ENCODE peak calls at places on chromosomes 1 and 21, in four cellular contexts. I is HepG2, U is GM12878, X is H1. A is an unnamed sample.

GRCh38 chr21:45087022-45087823 is 12.8 kb downstream of the ADARB1 start:
- DNase-seq in I (no peak), U (no peak), X (no peak), A (no peak)

GRCh38 chr1:226903819-226904710 is 33.6 kb downstream of the PSEN2 start:
- DNase-seq in X (no peak), I (no peak), U (no peak), A (no peak)

GRCh38 chr21:26739189-26739588 is 106.0 kb downstream of the ADAMTS1 start:
- DNase-seq in I (no peak), X (no peak), U (no peak), A (no peak)

GRCh38 chr1:45864765-45865164 is 61.4 kb downstream of the MAST2 start:
- DNase-seq in X (no peak), U (no peak), I (no peak), A (no peak)

GRCh38 chr1:187991944-187992343 is 1163.2 kb downstream of the PLA2G4A start:
- DNase-seq in U (no peak), I (no peak), X (no peak), A (no peak)

GRCh38 chr1:233241782-233242181 is 53.7 kb downstream of the PCNX2 start:
- DNase-seq in U (no peak), I (no peak), X (no peak), A (no peak)

GRCh38 chr1:103514920-103515503 is 10.5 kb upstream of the RNPC3 start:
- DNase-seq in I (peak), U (peak), X (no peak), A (peak)

GRCh38 chr1:204089044-204089751 is 16.3 kb downstream of the SOX13 start:
- DNase-seq in I (no peak), X (no peak), U (no peak), A (no peak)

GRCh38 chr1:36320767-36321118 is 2.7 kb downstream of the EVA1B start:
- DNase-seq in U (no peak), X (no peak), I (no peak), A (no peak)

GRCh38 chr1:19007491-19008441 is 51.3 kb upstream of the IFFO2 start:
- DNase-seq in I (peak), U (no peak), X (no peak), A (no peak)

GRCh38 chr1:217272385-217272784 is 358.5 kb downstream of the GPATCH2 start:
- DNase-seq in I (no peak), U (no peak), X (no peak), A (no peak)

GRCh38 chr1:220367833-220368232 is 95.6 kb upstream of the RAB3GAP2 start:
- DNase-seq in I (no peak), U (no peak), X (no peak), A (no peak)

GRCh38 chr21:45270306-45270821 is 17.3 kb downstream of the POFUT2 start:
- DNase-seq in U (no peak), X (no peak), I (no peak), A (no peak)

GRCh38 chr1:56399326-56400292 is 179.8 kb downstream of the PLPP3 start:
- DNase-seq in I (no peak), U (no peak), X (no peak), A (no peak)

GRCh38 chr1:223837206-223837605 is 8.5 kb downstream of the TP53BP2 start:
- DNase-seq in I (no peak), X (no peak), U (no peak), A (no peak)

GRCh38 chr1:37673920-37674319 is 18.4 kb upstream of the CDCA8 start:
- DNase-seq in U (no peak), X (no peak), I (no peak), A (peak)

GRCh38 chr1:69982992-69983391 is 222.4 kb downstream of the LRRC40 start:
- DNase-seq in X (no peak), I (no peak), U (no peak), A (no peak)

GRCh38 chr1:220809187-220809550 is 22.5 kb downstream of the MTARC1 start:
- DNase-seq in I (no peak), X (no peak), U (no peak), A (no peak)

GRCh38 chr1:88803444-88803843 is 87.9 kb downstream of the GTF2B start:
- DNase-seq in I (no peak), U (no peak), X (no peak), A (no peak)
- TF ChIP-seq HDAC6 in I (no peak), U (no peak), X (no peak), A (no peak)

GRCh38 chr1:157112186-157112867 is 12.7 kb upstream of the ETV3L start:
- DNase-seq in I (no peak), X (no peak), U (no peak), A (no peak)
- TF ChIP-seq HDAC6 in I (no peak), X (no peak), U (no peak), A (no peak)

GRCh38 chr1:182795563-182796228 is 6.1 kb downstream of the NPL start:
- DNase-seq in I (no peak), X (no peak), U (no peak), A (no peak)
- TF ChIP-seq HDAC6 in I (no peak), X (no peak), U (no peak), A (no peak)

GRCh38 chr1:28756846-28757245 is 20.1 kb downstream of the YTHDF2 start:
- DNase-seq in X (no peak), I (no peak), U (no peak), A (no peak)

GRCh38 chr1:28750330-28750729 is 13.6 kb downstream of the YTHDF2 start:
- DNase-seq in I (no peak), X (no peak), U (no peak), A (no peak)

GRCh38 chr1:28745653-28746173 is 9.0 kb downstream of the YTHDF2 start:
- DNase-seq in I (no peak), U (no peak), X (no peak), A (no peak)

GRCh38 chr1:28755701-28756100 is 19.0 kb downstream of the YTHDF2 start:
- DNase-seq in U (no peak), I (peak), X (no peak), A (no peak)

GRCh38 chr1:28751315-28752056 is 14.7 kb downstream of the YTHDF2 start:
- DNase-seq in X (no peak), I (no peak), U (no peak), A (peak)
- TF ChIP-seq HDAC6 in X (no peak), I (no peak), U (no peak), A (no peak)

GRCh38 chr1:24450321-24450720 is 34.7 kb downstream of the NIPAL3 start:
- DNase-seq in X (no peak), I (no peak), U (no peak), A (no peak)

GRCh38 chr1:24452922-24453481 is 37.4 kb downstream of the NIPAL3 start:
- DNase-seq in X (no peak), I (no peak), U (no peak), A (no peak)

GRCh38 chr1:24454684-24455091 is 39.1 kb downstream of the NIPAL3 start:
- DNase-seq in U (no peak), I (no peak), X (no peak), A (no peak)

GRCh38 chr1:24450857-24451397 is 35.3 kb downstream of the NIPAL3 start:
- DNase-seq in I (no peak), U (no peak), X (no peak), A (no peak)
- TF ChIP-seq HDAC6 in I (no peak), U (no peak), X (no peak), A (no peak)

GRCh38 chr21:14308234-14308633 is 74.7 kb downstream of the HSPA13 start:
- DNase-seq in I (no peak), X (no peak), U (no peak), A (no peak)
- TF ChIP-seq HDAC6 in I (no peak), X (no peak), U (no peak), A (no peak)

DNA sequence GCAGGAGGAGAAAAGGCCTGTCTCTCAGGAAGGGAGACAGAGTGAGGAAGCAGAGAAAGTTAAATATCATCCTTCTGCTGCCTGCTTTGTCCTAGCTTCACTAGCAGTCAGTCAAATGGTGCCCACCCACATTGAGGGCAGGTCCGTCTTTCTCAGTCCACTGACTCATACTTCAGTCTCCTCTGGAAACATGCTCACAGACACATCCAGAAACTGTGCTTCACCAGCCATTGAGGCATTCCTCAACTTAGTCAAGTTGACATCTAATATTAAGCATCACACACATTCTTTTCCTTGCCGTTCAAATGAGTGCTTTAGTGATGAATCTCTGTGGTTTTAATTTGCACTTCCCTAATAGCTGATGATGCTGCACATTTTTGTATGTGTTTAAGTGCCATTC is 777.8 kb upstream of the PRMT6 start:
- DNase-seq in X (no peak), I (no peak), U (no peak), A (no peak)
- TF ChIP-seq HDAC6 in X (no peak), I (no peak), U (no peak), A (no peak)

DNA sequence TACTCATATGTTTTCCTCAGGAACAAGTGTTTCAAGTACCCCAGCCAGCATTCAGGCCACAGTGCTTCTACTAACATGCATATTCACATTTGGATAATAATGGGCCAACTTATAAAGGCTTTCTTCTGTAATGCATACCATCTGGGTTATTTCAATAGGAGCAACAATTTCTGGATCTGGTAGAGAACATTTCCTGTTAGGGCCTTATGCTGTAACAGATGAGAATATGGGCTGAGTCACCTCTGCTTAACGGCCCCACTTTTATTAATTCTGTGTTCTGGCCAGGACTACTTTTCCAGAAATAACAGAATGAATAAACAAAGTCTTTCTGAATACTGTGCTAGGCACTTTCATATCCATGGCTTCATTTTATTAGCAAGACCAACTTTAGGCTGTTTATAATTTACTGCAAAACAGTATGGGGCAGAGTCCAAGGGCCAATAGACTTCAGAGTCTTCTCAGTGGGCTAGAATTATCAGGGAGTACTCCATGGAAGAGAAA is 7.9 kb upstream of the SSX2IP start:
- DNase-seq in X (no peak), U (no peak), I (no peak), A (no peak)
- TF ChIP-seq HDAC6 in X (no peak), U (no peak), I (no peak), A (no peak)